ENCODE peak calls at places on chromosome 20, in four cellular contexts. V is stimulated activated CD8-positive, alpha-beta memory T cell treated with anti-CD3 and anti-CD28 coated beads, Interleukin-7, amount 100 ng/mL, for 1 hour; P is HL-60; U is effector CD4-positive, alpha-beta T cell. D is an unnamed sample.

GRCh38 chr20:24917797-24918578 is 31.1 kb upstream of the CST7 start:
- DNase-seq in V (peak), P (peak), U (peak), D (no peak)

GRCh38 chr20:5999783-6000182 is 49.3 kb downstream of the MCM8 start:
- DNase-seq in V (no peak), P (no peak), U (no peak), D (no peak)

GRCh38 chr20:62736407-62737071 is 27.9 kb downstream of the NTSR1 start:
- DNase-seq in V (no peak), P (no peak), U (no peak), D (no peak)

GRCh38 chr20:1426231-1426849 is 33.5 kb upstream of the FKBP1A start:
- DNase-seq in V (no peak), P (no peak), U (no peak), D (no peak)

GRCh38 chr20:63664861-63665594 is 6.9 kb downstream of the RTEL1 start:
- DNase-seq in V (no peak), P (no peak), U (no peak), D (no peak)

GRCh38 chr20:8787090-8787489 is 281.8 kb upstream of the PLCB4 start:
- DNase-seq in V (no peak), P (no peak), U (no peak), D (no peak)

GRCh38 chr20:36468149-36469000 is 72.9 kb upstream of the MYL9 start:
- DNase-seq in V (no peak), P (no peak), U (no peak), D (no peak)

GRCh38 chr20:57396212-57396611 is 5.0 kb downstream of the RBM38 start:
- DNase-seq in V (no peak), P (no peak), U (no peak), D (no peak)

GRCh38 chr20:46293084-46293483 is 15.2 kb downstream of the CDH22 start:
- DNase-seq in V (no peak), P (peak), U (no peak), D (no peak)

GRCh38 chr20:4512891-4513550 is 208.7 kb upstream of the PRND start:
- DNase-seq in V (no peak), P (no peak), U (no peak), D (no peak)

GRCh38 chr20:23641936-23642751 is 4.4 kb upstream of the CST3 start:
- DNase-seq in V (no peak), P (no peak), U (no peak), D (no peak)

GRCh38 chr20:38609828-38610227 is 8.2 kb downstream of the ARHGAP40 start:
- DNase-seq in V (no peak), P (no peak), U (no peak), D (no peak)

GRCh38 chr20:47956261-47956995 is 171.1 kb upstream of the SULF2 start:
- DNase-seq in V (no peak), P (no peak), U (no peak), D (no peak)

GRCh38 chr20:40754372-40754943 is 65.4 kb upstream of the MAFB start:
- DNase-seq in V (no peak), P (no peak), U (no peak), D (no peak)

GRCh38 chr20:8145246-8145639 is 13.2 kb downstream of the PLCB1 start:
- DNase-seq in V (no peak), P (no peak), U (no peak), D (no peak)

GRCh38 chr20:63688234-63689045 is 8.0 kb upstream of the TNFRSF6B start:
- DNase-seq in V (no peak), P (no peak), U (no peak), D (no peak)

GRCh38 chr20:13008761-13009681 is at the start of gene SPTLC3:
- DNase-seq in V (no peak), P (no peak), U (no peak), D (no peak)

GRCh38 chr20:51463998-51464397 is 78.5 kb downstream of the NFATC2 start:
- DNase-seq in V (no peak), P (no peak), U (no peak), D (no peak)